ENCODE peak calls at places on chromosomes 5 and 9, in four cellular contexts. O is left ventricle myocardium inferior, D is astrocyte of the spinal cord, V is foreskin fibroblast. S is an unnamed sample.

GRCh38 chr9:87671478-87671877 is 54.4 kb upstream of the CTSL start:
- DNase-seq in O (no peak), D (no peak), V (no peak), S (no peak)

GRCh38 chr9:127198587-127198986 is 66.0 kb upstream of the GARNL3 start:
- DNase-seq in O (peak), D (no peak), V (no peak), S (no peak)

GRCh38 chr5:104702212-104702611 is 1139.6 kb upstream of the NUDT12 start:
- DNase-seq in O (no peak), D (no peak), V (no peak), S (no peak)

GRCh38 chr5:44640945-44641456 is 167.7 kb upstream of the MRPS30 start:
- DNase-seq in O (no peak), D (no peak), V (no peak), S (no peak)

GRCh38 chr5:56299212-56299611 is 66.1 kb upstream of the ANKRD55 start:
- DNase-seq in O (peak), D (no peak), V (no peak), S (no peak)

GRCh38 chr5:59236996-59237395 is 654.1 kb downstream of the RAB3C start:
- DNase-seq in O (no peak), D (peak), V (peak), S (no peak)

GRCh38 chr9:12697719-12698118 is 4.5 kb downstream of the TYRP1 start:
- DNase-seq in O (no peak), D (no peak), V (no peak), S (no peak)

GRCh38 chr9:126516936-126517750 is 96.6 kb upstream of the LMX1B start:
- DNase-seq in O (peak), D (peak), V (peak), S (no peak)

GRCh38 chr5:67813879-67814539 is 401.5 kb upstream of the PIK3R1 start:
- DNase-seq in O (no peak), D (no peak), V (no peak), S (no peak)

GRCh38 chr5:179290681-179291540 is 54.4 kb downstream of the ADAMTS2 start:
- DNase-seq in O (no peak), D (no peak), V (no peak), S (no peak)

GRCh38 chr9:91678807-91679206 is 255.2 kb upstream of the NFIL3 start:
- DNase-seq in O (no peak), D (no peak), V (no peak), S (no peak)

GRCh38 chr9:70435948-70436347 is 21.5 kb upstream of the KLF9 start:
- DNase-seq in O (no peak), D (peak), V (peak), S (no peak)

GRCh38 chr9:132348676-132349075 is 6.1 kb downstream of the SETX start:
- DNase-seq in O (no peak), D (no peak), V (no peak), S (peak)

GRCh38 chr5:154771383-154771901 is 16.3 kb downstream of the LARP1 start:
- DNase-seq in O (no peak), D (peak), V (peak), S (peak)

GRCh38 chr5:176334031-176334770 is 27.4 kb downstream of the KIAA1191 start:
- DNase-seq in O (no peak), D (no peak), V (no peak), S (no peak)

GRCh38 chr5:130479045-130479804 is 575.0 kb downstream of the CHSY3 start:
- DNase-seq in O (no peak), D (no peak), V (no peak), S (no peak)

GRCh38 chr5:130476325-130476724 is 572.1 kb downstream of the CHSY3 start:
- DNase-seq in O (no peak), D (no peak), V (no peak), S (no peak)
- TF ChIP-seq CTCF in O (no peak), D (no peak), V (no peak), S (no peak)

GRCh38 chr9:73199448-73199847 is 47.8 kb downstream of the ANXA1 start:
- DNase-seq in O (no peak), D (no peak), V (no peak), S (no peak)
- TF ChIP-seq CTCF in O (no peak), D (no peak), V (no peak), S (no peak)

GRCh38 chr9:38026840-38027527 is 42.0 kb downstream of the SHB start:
- DNase-seq in O (no peak), D (no peak), V (no peak), S (no peak)

GRCh38 chr9:38026021-38026809 is 42.8 kb downstream of the SHB start:
- DNase-seq in O (no peak), D (peak), V (peak), S (no peak)

GRCh38 chr9:38023661-38024035 is 45.4 kb downstream of the SHB start:
- DNase-seq in O (no peak), D (no peak), V (no peak), S (no peak)

GRCh38 chr9:38024036-38024681 is 44.9 kb downstream of the SHB start:
- DNase-seq in O (no peak), D (peak), V (peak), S (no peak)

DNA sequence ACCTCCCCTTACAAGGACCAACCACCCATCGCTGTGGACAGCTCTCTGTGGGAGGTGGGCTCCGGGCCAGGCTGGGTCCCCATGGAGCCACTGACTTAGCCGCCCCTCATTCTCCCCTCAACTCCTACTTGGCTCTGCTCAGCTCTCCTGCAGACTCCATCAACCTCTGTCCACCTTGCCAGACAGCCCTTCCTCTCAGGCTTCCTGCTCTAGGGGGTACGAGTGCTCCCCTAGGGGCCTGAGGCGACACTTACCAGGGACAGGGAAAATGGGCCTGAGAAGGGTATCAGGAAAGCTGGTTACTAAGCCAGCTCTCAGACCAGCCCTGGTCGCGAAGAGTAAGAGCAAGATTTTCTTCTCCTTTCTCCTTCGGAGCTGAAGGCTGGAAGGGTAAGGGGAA is 43.9 kb downstream of the SHB start:
- DNase-seq in O (no peak), D (no peak), V (no peak), S (no peak)
- TF ChIP-seq CTCF in O (no peak), D (peak), V (no peak), S (no peak)

GRCh38 chr9:9003184-9003583 is 1203.6 kb upstream of the DMAC1 start:
- DNase-seq in O (no peak), D (peak), V (no peak), S (peak)
- TF ChIP-seq CTCF in O (peak), D (peak), V (peak), S (peak)

GRCh38 chr5:117077142-117077541 is 502.5 kb upstream of the SEMA6A start:
- DNase-seq in O (no peak), D (no peak), V (no peak), S (no peak)
- TF ChIP-seq CTCF in O (peak), D (peak), V (peak), S (peak)

S was measured in epithelial cell of proximal tubule.